ENCODE peak calls at places on chromosome 14, in eight cellular contexts. One of them, this sample, is unnamed.

GRCh38 chr14:104821229-104821945 is 20.5 kb downstream of the ZBTB42 start:
- DNase-seq in adrenal gland: no peak
- DNase-seq in psoas muscle: no peak
- DNase-seq in stomach: no peak
- DNase-seq in naive thymus-derived CD4-positive, alpha-beta T cell: no peak
- DNase-seq in uterus: peak; percentile 11
- DNase-seq in NB4: no peak
- DNase-seq in HL-60: no peak
- DNase-seq in this sample: no peak

GRCh38 chr14:21924479-21924878 is 250.9 kb upstream of the OR4E1 start:
- DNase-seq in psoas muscle: no peak
- DNase-seq in stomach: no peak
- DNase-seq in NB4: peak; percentile 7
- DNase-seq in naive thymus-derived CD4-positive, alpha-beta T cell: peak; percentile 74
- DNase-seq in HL-60: peak; percentile 27
- DNase-seq in adrenal gland: no peak
- DNase-seq in uterus: no peak
- DNase-seq in this sample: no peak

GRCh38 chr14:105455086-105455640 is 19.5 kb upstream of the CRIP2 start:
- DNase-seq in HL-60: no peak
- DNase-seq in stomach: no peak
- DNase-seq in adrenal gland: no peak
- DNase-seq in naive thymus-derived CD4-positive, alpha-beta T cell: no peak
- DNase-seq in psoas muscle: no peak
- DNase-seq in NB4: no peak
- DNase-seq in uterus: no peak
- DNase-seq in this sample: no peak

GRCh38 chr14:59425322-59425945 is 39.7 kb downstream of the GPR135 start:
- DNase-seq in stomach: no peak
- DNase-seq in NB4: peak; percentile 81
- DNase-seq in uterus: no peak
- DNase-seq in adrenal gland: no peak
- DNase-seq in naive thymus-derived CD4-positive, alpha-beta T cell: no peak
- DNase-seq in psoas muscle: no peak
- DNase-seq in HL-60: peak; percentile 49
- DNase-seq in this sample: peak; percentile 52

GRCh38 chr14:33835677-33836076 is 115.2 kb downstream of the EGLN3 start:
- DNase-seq in HL-60: no peak
- DNase-seq in naive thymus-derived CD4-positive, alpha-beta T cell: no peak
- DNase-seq in psoas muscle: no peak
- DNase-seq in uterus: no peak
- DNase-seq in stomach: no peak
- DNase-seq in NB4: no peak
- DNase-seq in adrenal gland: no peak
- DNase-seq in this sample: no peak

GRCh38 chr14:41377926-41378325 is 228.8 kb upstream of the LRFN5 start:
- DNase-seq in stomach: no peak
- DNase-seq in NB4: no peak
- DNase-seq in psoas muscle: no peak
- DNase-seq in HL-60: no peak
- DNase-seq in naive thymus-derived CD4-positive, alpha-beta T cell: no peak
- DNase-seq in uterus: no peak
- DNase-seq in adrenal gland: no peak
- DNase-seq in this sample: no peak

GRCh38 chr14:105836160-105836559 is 309.8 kb downstream of the TMEM121 start:
- DNase-seq in stomach: no peak
- DNase-seq in psoas muscle: no peak
- DNase-seq in HL-60: no peak
- DNase-seq in uterus: no peak
- DNase-seq in naive thymus-derived CD4-positive, alpha-beta T cell: no peak
- DNase-seq in adrenal gland: no peak
- DNase-seq in NB4: no peak
- DNase-seq in this sample: no peak

GRCh38 chr14:54746019-54746418 is 156.6 kb downstream of the GCH1 start:
- DNase-seq in adrenal gland: no peak
- DNase-seq in uterus: no peak
- DNase-seq in HL-60: no peak
- DNase-seq in NB4: no peak
- DNase-seq in naive thymus-derived CD4-positive, alpha-beta T cell: no peak
- DNase-seq in stomach: no peak
- DNase-seq in psoas muscle: no peak
- DNase-seq in this sample: no peak

GRCh38 chr14:106039400-106039799 is 513.0 kb downstream of the TMEM121 start:
- DNase-seq in NB4: peak; percentile 56
- DNase-seq in uterus: no peak
- DNase-seq in psoas muscle: no peak
- DNase-seq in adrenal gland: no peak
- DNase-seq in HL-60: no peak
- DNase-seq in naive thymus-derived CD4-positive, alpha-beta T cell: peak; percentile 62
- DNase-seq in stomach: no peak
- DNase-seq in this sample: no peak

GRCh38 chr14:89509891-89510290 is 92.9 kb upstream of the FOXN3 start:
- DNase-seq in naive thymus-derived CD4-positive, alpha-beta T cell: no peak
- DNase-seq in adrenal gland: no peak
- DNase-seq in psoas muscle: no peak
- DNase-seq in uterus: no peak
- DNase-seq in NB4: no peak
- DNase-seq in HL-60: no peak
- DNase-seq in stomach: no peak
- DNase-seq in this sample: peak; percentile 28

GRCh38 chr14:90811641-90812040 is 4.6 kb downstream of the TTC7B start:
- DNase-seq in naive thymus-derived CD4-positive, alpha-beta T cell: no peak
- DNase-seq in psoas muscle: no peak
- DNase-seq in uterus: no peak
- DNase-seq in adrenal gland: no peak
- DNase-seq in NB4: no peak
- DNase-seq in stomach: no peak
- DNase-seq in HL-60: no peak
- DNase-seq in this sample: no peak

GRCh38 chr14:30980980-30981379 is 44.5 kb upstream of the AP4S1 start:
- DNase-seq in HL-60: no peak
- DNase-seq in psoas muscle: no peak
- DNase-seq in stomach: no peak
- DNase-seq in NB4: no peak
- DNase-seq in adrenal gland: no peak
- DNase-seq in uterus: no peak
- DNase-seq in naive thymus-derived CD4-positive, alpha-beta T cell: no peak
- DNase-seq in this sample: no peak

GRCh38 chr14:88551094-88551870 is 3.5 kb downstream of the PTPN21 start:
- DNase-seq in psoas muscle: peak; percentile 85
- DNase-seq in NB4: no peak
- DNase-seq in naive thymus-derived CD4-positive, alpha-beta T cell: peak; percentile 33
- DNase-seq in adrenal gland: peak; percentile 88
- DNase-seq in HL-60: peak; percentile 25
- DNase-seq in uterus: peak; percentile 73
- DNase-seq in stomach: peak; percentile 85
- DNase-seq in this sample: peak; percentile 57

GRCh38 chr14:73935666-73936065 is 14.2 kb downstream of the FAM161B start:
- DNase-seq in uterus: no peak
- DNase-seq in psoas muscle: no peak
- DNase-seq in NB4: no peak
- DNase-seq in naive thymus-derived CD4-positive, alpha-beta T cell: no peak
- DNase-seq in stomach: no peak
- DNase-seq in HL-60: no peak
- DNase-seq in adrenal gland: no peak
- DNase-seq in this sample: no peak

GRCh38 chr14:106605548-106606448 is 1079.4 kb downstream of the TMEM121 start:
- DNase-seq in naive thymus-derived CD4-positive, alpha-beta T cell: peak; percentile 80
- DNase-seq in adrenal gland: no peak
- DNase-seq in stomach: peak; percentile 52
- DNase-seq in uterus: no peak
- DNase-seq in NB4: peak; percentile 80
- DNase-seq in HL-60: peak; percentile 83
- DNase-seq in psoas muscle: no peak
- DNase-seq in this sample: no peak

GRCh38 chr14:92475451-92476187 is 38.0 kb upstream of the RIN3 start:
- DNase-seq in HL-60: peak; percentile 98
- DNase-seq in adrenal gland: peak; percentile 80
- DNase-seq in naive thymus-derived CD4-positive, alpha-beta T cell: no peak
- DNase-seq in NB4: peak; percentile 96
- DNase-seq in stomach: no peak
- DNase-seq in uterus: no peak
- DNase-seq in psoas muscle: peak; percentile 79
- DNase-seq in this sample: peak; percentile 76

GRCh38 chr14:30185832-30186231 is 258.2 kb upstream of the PRKD1 start:
- DNase-seq in naive thymus-derived CD4-positive, alpha-beta T cell: no peak
- DNase-seq in stomach: no peak
- DNase-seq in uterus: no peak
- DNase-seq in psoas muscle: no peak
- DNase-seq in NB4: no peak
- DNase-seq in adrenal gland: no peak
- DNase-seq in HL-60: no peak
- DNase-seq in this sample: no peak

GRCh38 chr14:69625299-69626131 is 14.1 kb downstream of the SUSD6 start:
- DNase-seq in uterus: peak; percentile 51
- DNase-seq in NB4: peak; percentile 71
- DNase-seq in adrenal gland: peak; percentile 72
- DNase-seq in stomach: peak; percentile 55
- DNase-seq in HL-60: peak; percentile 36
- DNase-seq in psoas muscle: peak; percentile 52
- DNase-seq in naive thymus-derived CD4-positive, alpha-beta T cell: peak; percentile 66
- DNase-seq in this sample: no peak

GRCh38 chr14:90274019-90274418 is 17.7 kb downstream of the PSMC1 start:
- DNase-seq in adrenal gland: no peak
- DNase-seq in uterus: no peak
- DNase-seq in NB4: no peak
- DNase-seq in stomach: no peak
- DNase-seq in psoas muscle: no peak
- DNase-seq in HL-60: no peak
- DNase-seq in naive thymus-derived CD4-positive, alpha-beta T cell: no peak
- DNase-seq in this sample: no peak

GRCh38 chr14:80959448-80960006 is 4.1 kb downstream of the TSHR start:
- DNase-seq in stomach: no peak
- DNase-seq in naive thymus-derived CD4-positive, alpha-beta T cell: peak; percentile 53
- DNase-seq in NB4: peak; percentile 15
- DNase-seq in HL-60: no peak
- DNase-seq in uterus: no peak
- DNase-seq in psoas muscle: no peak
- DNase-seq in adrenal gland: peak; percentile 30
- DNase-seq in this sample: no peak
- H3K4me3 ChIP-seq in stomach: no peak overlapping the region
- H3K4me3 ChIP-seq in naive thymus-derived CD4-positive, alpha-beta T cell: peak overlapping the region; percentile 38
- H3K4me3 ChIP-seq in NB4: no peak overlapping the region
- H3K4me3 ChIP-seq in HL-60: no peak overlapping the region
- H3K4me3 ChIP-seq in uterus: no peak overlapping the region
- H3K4me3 ChIP-seq in psoas muscle: no peak overlapping the region
- H3K4me3 ChIP-seq in adrenal gland: no peak overlapping the region
- H3K4me3 ChIP-seq in this sample: no peak overlapping the region

DNA sequence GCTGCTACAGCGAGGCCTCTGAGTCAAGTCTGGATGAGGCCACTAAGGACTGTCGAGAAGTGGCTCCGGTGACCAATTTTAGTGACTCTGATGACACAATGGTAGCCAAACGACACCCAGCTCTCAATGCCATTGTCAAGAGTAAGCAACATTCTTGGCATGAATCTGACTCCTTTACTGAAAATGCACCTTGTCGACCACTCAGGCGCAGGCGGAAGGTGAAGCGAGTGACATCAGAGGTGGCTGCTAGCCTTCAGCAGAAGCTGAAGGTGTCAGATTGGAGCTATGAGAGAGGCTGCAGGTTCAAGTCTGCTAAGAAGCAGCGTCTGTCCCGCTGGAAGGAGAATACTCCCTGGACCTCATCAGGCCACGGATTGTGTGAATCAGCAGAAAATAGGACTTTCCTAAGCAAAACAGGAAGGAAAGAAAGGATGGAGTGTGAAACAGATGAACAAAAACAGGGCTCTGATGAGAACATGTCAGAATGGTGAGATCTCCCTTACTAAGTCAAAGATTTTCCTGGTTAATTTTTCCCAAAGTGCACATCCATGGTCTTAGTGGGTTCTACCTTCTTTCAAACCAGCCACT is 2.9 kb downstream of the GPATCH2L start:
- DNase-seq in NB4: no peak
- DNase-seq in adrenal gland: no peak
- DNase-seq in HL-60: no peak
- DNase-seq in uterus: no peak
- DNase-seq in naive thymus-derived CD4-positive, alpha-beta T cell: no peak
- DNase-seq in psoas muscle: no peak
- DNase-seq in stomach: no peak
- DNase-seq in this sample: no peak
- H3K4me3 ChIP-seq in NB4: peak overlapping the region; percentile 89
- H3K4me3 ChIP-seq in adrenal gland: no peak overlapping the region
- H3K4me3 ChIP-seq in HL-60: no peak overlapping the region
- H3K4me3 ChIP-seq in uterus: no peak overlapping the region
- H3K4me3 ChIP-seq in naive thymus-derived CD4-positive, alpha-beta T cell: no peak overlapping the region
- H3K4me3 ChIP-seq in psoas muscle: peak overlapping the region; percentile 96
- H3K4me3 ChIP-seq in stomach: no peak overlapping the region
- H3K4me3 ChIP-seq in this sample: no peak overlapping the region

DNA sequence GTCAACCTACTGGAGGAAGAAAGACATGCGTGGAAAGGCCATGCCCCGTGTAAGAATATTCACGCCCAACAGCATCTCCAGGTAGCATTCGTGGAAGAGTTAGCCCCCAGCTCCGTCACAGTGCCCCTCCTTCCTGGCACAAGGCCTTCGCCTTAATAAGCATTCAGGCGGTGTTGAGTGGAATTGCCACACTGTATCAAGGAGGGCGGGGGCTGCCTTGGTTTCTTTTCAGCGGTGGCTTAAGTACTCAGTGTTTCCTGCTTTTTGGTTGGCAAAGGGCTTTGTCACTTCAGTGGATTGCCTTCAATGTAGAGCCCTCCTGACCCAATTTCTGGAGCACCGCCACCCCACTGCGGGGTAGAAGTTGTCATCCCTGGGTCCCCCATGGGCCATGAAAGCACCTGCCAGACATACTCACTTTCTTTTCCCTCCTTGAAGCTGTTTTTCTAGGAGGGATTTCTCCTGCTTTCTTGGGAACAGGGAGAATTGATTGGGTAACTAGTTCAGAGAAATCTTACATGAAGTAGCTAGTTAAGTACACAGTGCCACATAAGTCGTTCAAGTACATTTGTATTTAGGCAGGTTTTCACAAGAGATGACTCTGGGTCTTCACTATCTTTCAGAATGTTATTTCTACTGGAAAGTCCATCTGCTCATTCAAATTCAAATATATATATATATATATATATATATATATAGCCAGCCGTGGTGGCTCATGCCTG is 65.5 kb upstream of the STON2 start:
- DNase-seq in adrenal gland: no peak
- DNase-seq in psoas muscle: no peak
- DNase-seq in uterus: no peak
- DNase-seq in naive thymus-derived CD4-positive, alpha-beta T cell: no peak
- DNase-seq in NB4: no peak
- DNase-seq in HL-60: no peak
- DNase-seq in stomach: no peak
- DNase-seq in this sample: no peak
- H3K4me3 ChIP-seq in adrenal gland: no peak overlapping the region
- H3K4me3 ChIP-seq in psoas muscle: peak overlapping the region; percentile 69
- H3K4me3 ChIP-seq in uterus: no peak overlapping the region
- H3K4me3 ChIP-seq in naive thymus-derived CD4-positive, alpha-beta T cell: no peak overlapping the region
- H3K4me3 ChIP-seq in NB4: no peak overlapping the region
- H3K4me3 ChIP-seq in HL-60: no peak overlapping the region
- H3K4me3 ChIP-seq in stomach: no peak overlapping the region
- H3K4me3 ChIP-seq in this sample: no peak overlapping the region

DNA sequence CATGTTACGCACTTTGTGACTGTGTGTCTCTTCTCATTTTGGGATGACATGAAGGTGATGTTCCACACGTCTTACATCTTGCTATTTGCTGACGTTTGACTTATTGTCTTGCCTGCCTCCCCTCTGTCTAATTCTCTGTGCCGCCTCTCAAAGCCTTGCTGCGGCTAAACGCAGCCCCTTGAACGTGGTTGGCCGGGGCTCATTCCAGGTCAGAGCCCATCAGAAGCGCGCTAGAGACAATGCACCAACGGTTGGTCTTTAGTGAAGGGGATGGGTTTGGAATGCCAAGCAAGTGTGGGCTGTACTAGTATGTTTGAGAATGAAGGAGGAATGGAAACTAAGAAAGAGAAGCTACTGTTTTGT is 45.0 kb downstream of the WDR20 start:
- DNase-seq in psoas muscle: no peak
- DNase-seq in NB4: no peak
- DNase-seq in HL-60: no peak
- DNase-seq in stomach: no peak
- DNase-seq in adrenal gland: no peak
- DNase-seq in uterus: no peak
- DNase-seq in naive thymus-derived CD4-positive, alpha-beta T cell: no peak
- DNase-seq in this sample: no peak
- H3K4me3 ChIP-seq in psoas muscle: no peak overlapping the region
- H3K4me3 ChIP-seq in NB4: no peak overlapping the region
- H3K4me3 ChIP-seq in HL-60: no peak overlapping the region
- H3K4me3 ChIP-seq in stomach: no peak overlapping the region
- H3K4me3 ChIP-seq in adrenal gland: no peak overlapping the region
- H3K4me3 ChIP-seq in uterus: no peak overlapping the region
- H3K4me3 ChIP-seq in naive thymus-derived CD4-positive, alpha-beta T cell: no peak overlapping the region
- H3K4me3 ChIP-seq in this sample: no peak overlapping the region

This sample was measured in skeletal muscle cell.